ENCODE peak calls at places on chromosomes 6 and 20, in eight cellular contexts. One of them, this sample, is unnamed.

GRCh38 chr20:41261260-41261659 is 56.3 kb downstream of the ZHX3 start:
- ATAC-seq in Right ventricle myocardium superior: no peak
- ATAC-seq in stimulated activated naive CD8-positive, alpha-beta T cell treated with anti-CD3 and anti-CD28 coated beads, Interleukin-15, amount 100 ng/mL, for 72 hours: no peak
- ATAC-seq in activated naive CD8-positive, alpha-beta T cell treated with anti-CD3 and anti-CD28 coated beads, Interleukin-2, amount 10 ng/mL, durations not matched to agents 7 days and 5 days: no peak
- ATAC-seq in esophagus mucosa: no peak
- ATAC-seq in upper lobe of right lung: no peak
- ATAC-seq in HCT116: no peak
- ATAC-seq in RWPE2: peak; percentile 13
- ATAC-seq in this sample: no peak

GRCh38 chr6:79604583-79605037 is 26.5 kb upstream of the SH3BGRL2 start:
- ATAC-seq in esophagus mucosa: peak; percentile 14
- ATAC-seq in Right ventricle myocardium superior: no peak
- ATAC-seq in upper lobe of right lung: no peak
- ATAC-seq in activated naive CD8-positive, alpha-beta T cell treated with anti-CD3 and anti-CD28 coated beads, Interleukin-2, amount 10 ng/mL, durations not matched to agents 7 days and 5 days: no peak
- ATAC-seq in stimulated activated naive CD8-positive, alpha-beta T cell treated with anti-CD3 and anti-CD28 coated beads, Interleukin-15, amount 100 ng/mL, for 72 hours: no peak
- ATAC-seq in RWPE2: peak; percentile 37
- ATAC-seq in HCT116: no peak
- ATAC-seq in this sample: no peak

GRCh38 chr20:57265649-57266250 is 691 bp downstream of the BMP7 start:
- ATAC-seq in RWPE2: peak; percentile 15
- ATAC-seq in esophagus mucosa: peak; percentile 39
- ATAC-seq in upper lobe of right lung: no peak
- ATAC-seq in HCT116: peak; percentile 68
- ATAC-seq in activated naive CD8-positive, alpha-beta T cell treated with anti-CD3 and anti-CD28 coated beads, Interleukin-2, amount 10 ng/mL, durations not matched to agents 7 days and 5 days: no peak
- ATAC-seq in stimulated activated naive CD8-positive, alpha-beta T cell treated with anti-CD3 and anti-CD28 coated beads, Interleukin-15, amount 100 ng/mL, for 72 hours: peak; percentile 5
- ATAC-seq in Right ventricle myocardium superior: peak; percentile 61
- ATAC-seq in this sample: no peak

GRCh38 chr20:22555791-22556564 is 28.4 kb downstream of the FOXA2 start:
- ATAC-seq in RWPE2: no peak
- ATAC-seq in stimulated activated naive CD8-positive, alpha-beta T cell treated with anti-CD3 and anti-CD28 coated beads, Interleukin-15, amount 100 ng/mL, for 72 hours: no peak
- ATAC-seq in activated naive CD8-positive, alpha-beta T cell treated with anti-CD3 and anti-CD28 coated beads, Interleukin-2, amount 10 ng/mL, durations not matched to agents 7 days and 5 days: no peak
- ATAC-seq in esophagus mucosa: no peak
- ATAC-seq in upper lobe of right lung: peak; percentile 45
- ATAC-seq in HCT116: no peak
- ATAC-seq in Right ventricle myocardium superior: no peak
- ATAC-seq in this sample: no peak

GRCh38 chr20:50710492-50711063 is 19.2 kb upstream of the RIPOR3 start:
- ATAC-seq in RWPE2: peak; percentile 63
- ATAC-seq in activated naive CD8-positive, alpha-beta T cell treated with anti-CD3 and anti-CD28 coated beads, Interleukin-2, amount 10 ng/mL, durations not matched to agents 7 days and 5 days: no peak
- ATAC-seq in esophagus mucosa: peak; percentile 52
- ATAC-seq in Right ventricle myocardium superior: no peak
- ATAC-seq in stimulated activated naive CD8-positive, alpha-beta T cell treated with anti-CD3 and anti-CD28 coated beads, Interleukin-15, amount 100 ng/mL, for 72 hours: no peak
- ATAC-seq in HCT116: no peak
- ATAC-seq in upper lobe of right lung: peak; percentile 50
- ATAC-seq in this sample: no peak

GRCh38 chr6:168866534-168866933 is 387.1 kb downstream of the THBS2 start:
- ATAC-seq in Right ventricle myocardium superior: peak; percentile 25
- ATAC-seq in esophagus mucosa: peak; percentile 50
- ATAC-seq in upper lobe of right lung: peak; percentile 37
- ATAC-seq in stimulated activated naive CD8-positive, alpha-beta T cell treated with anti-CD3 and anti-CD28 coated beads, Interleukin-15, amount 100 ng/mL, for 72 hours: peak; percentile 57
- ATAC-seq in activated naive CD8-positive, alpha-beta T cell treated with anti-CD3 and anti-CD28 coated beads, Interleukin-2, amount 10 ng/mL, durations not matched to agents 7 days and 5 days: no peak
- ATAC-seq in HCT116: no peak
- ATAC-seq in RWPE2: no peak
- ATAC-seq in this sample: peak; percentile 12

GRCh38 chr6:101202975-101203374 is 190.5 kb upstream of the GRIK2 start:
- ATAC-seq in activated naive CD8-positive, alpha-beta T cell treated with anti-CD3 and anti-CD28 coated beads, Interleukin-2, amount 10 ng/mL, durations not matched to agents 7 days and 5 days: no peak
- ATAC-seq in stimulated activated naive CD8-positive, alpha-beta T cell treated with anti-CD3 and anti-CD28 coated beads, Interleukin-15, amount 100 ng/mL, for 72 hours: no peak
- ATAC-seq in upper lobe of right lung: no peak
- ATAC-seq in HCT116: no peak
- ATAC-seq in Right ventricle myocardium superior: no peak
- ATAC-seq in esophagus mucosa: no peak
- ATAC-seq in RWPE2: no peak
- ATAC-seq in this sample: no peak

GRCh38 chr6:21491955-21492354 is 101.6 kb upstream of the SOX4 start:
- ATAC-seq in activated naive CD8-positive, alpha-beta T cell treated with anti-CD3 and anti-CD28 coated beads, Interleukin-2, amount 10 ng/mL, durations not matched to agents 7 days and 5 days: no peak
- ATAC-seq in upper lobe of right lung: no peak
- ATAC-seq in Right ventricle myocardium superior: no peak
- ATAC-seq in stimulated activated naive CD8-positive, alpha-beta T cell treated with anti-CD3 and anti-CD28 coated beads, Interleukin-15, amount 100 ng/mL, for 72 hours: no peak
- ATAC-seq in HCT116: no peak
- ATAC-seq in esophagus mucosa: no peak
- ATAC-seq in RWPE2: no peak
- ATAC-seq in this sample: no peak

GRCh38 chr6:125192610-125192930 is 39.0 kb downstream of the TPD52L1 start:
- ATAC-seq in activated naive CD8-positive, alpha-beta T cell treated with anti-CD3 and anti-CD28 coated beads, Interleukin-2, amount 10 ng/mL, durations not matched to agents 7 days and 5 days: no peak
- ATAC-seq in stimulated activated naive CD8-positive, alpha-beta T cell treated with anti-CD3 and anti-CD28 coated beads, Interleukin-15, amount 100 ng/mL, for 72 hours: peak; percentile 21
- ATAC-seq in upper lobe of right lung: no peak
- ATAC-seq in HCT116: peak; percentile 46
- ATAC-seq in esophagus mucosa: no peak
- ATAC-seq in Right ventricle myocardium superior: no peak
- ATAC-seq in RWPE2: peak; percentile 8
- ATAC-seq in this sample: peak; percentile 19

GRCh38 chr6:142377112-142377848 is 75.5 kb downstream of the ADGRG6 start:
- ATAC-seq in Right ventricle myocardium superior: no peak
- ATAC-seq in stimulated activated naive CD8-positive, alpha-beta T cell treated with anti-CD3 and anti-CD28 coated beads, Interleukin-15, amount 100 ng/mL, for 72 hours: no peak
- ATAC-seq in activated naive CD8-positive, alpha-beta T cell treated with anti-CD3 and anti-CD28 coated beads, Interleukin-2, amount 10 ng/mL, durations not matched to agents 7 days and 5 days: no peak
- ATAC-seq in esophagus mucosa: peak; percentile 83
- ATAC-seq in HCT116: peak; percentile 85
- ATAC-seq in upper lobe of right lung: peak; percentile 33
- ATAC-seq in RWPE2: peak; percentile 81
- ATAC-seq in this sample: no peak

GRCh38 chr6:5763871-5764270 is 242.9 kb downstream of the NRN1 start:
- ATAC-seq in RWPE2: no peak
- ATAC-seq in upper lobe of right lung: no peak
- ATAC-seq in Right ventricle myocardium superior: no peak
- ATAC-seq in HCT116: no peak
- ATAC-seq in activated naive CD8-positive, alpha-beta T cell treated with anti-CD3 and anti-CD28 coated beads, Interleukin-2, amount 10 ng/mL, durations not matched to agents 7 days and 5 days: no peak
- ATAC-seq in esophagus mucosa: no peak
- ATAC-seq in stimulated activated naive CD8-positive, alpha-beta T cell treated with anti-CD3 and anti-CD28 coated beads, Interleukin-15, amount 100 ng/mL, for 72 hours: no peak
- ATAC-seq in this sample: no peak

GRCh38 chr6:150199241-150199640 is 56.4 kb downstream of the PPP1R14C start:
- ATAC-seq in RWPE2: peak; percentile 40
- ATAC-seq in activated naive CD8-positive, alpha-beta T cell treated with anti-CD3 and anti-CD28 coated beads, Interleukin-2, amount 10 ng/mL, durations not matched to agents 7 days and 5 days: no peak
- ATAC-seq in upper lobe of right lung: no peak
- ATAC-seq in esophagus mucosa: no peak
- ATAC-seq in Right ventricle myocardium superior: peak; percentile 48
- ATAC-seq in HCT116: no peak
- ATAC-seq in stimulated activated naive CD8-positive, alpha-beta T cell treated with anti-CD3 and anti-CD28 coated beads, Interleukin-15, amount 100 ng/mL, for 72 hours: no peak
- ATAC-seq in this sample: no peak

GRCh38 chr6:135073217-135073616 is 18.6 kb upstream of the HBS1L start:
- ATAC-seq in RWPE2: no peak
- ATAC-seq in upper lobe of right lung: no peak
- ATAC-seq in HCT116: no peak
- ATAC-seq in Right ventricle myocardium superior: no peak
- ATAC-seq in activated naive CD8-positive, alpha-beta T cell treated with anti-CD3 and anti-CD28 coated beads, Interleukin-2, amount 10 ng/mL, durations not matched to agents 7 days and 5 days: no peak
- ATAC-seq in stimulated activated naive CD8-positive, alpha-beta T cell treated with anti-CD3 and anti-CD28 coated beads, Interleukin-15, amount 100 ng/mL, for 72 hours: no peak
- ATAC-seq in esophagus mucosa: peak; percentile 17
- ATAC-seq in this sample: no peak

GRCh38 chr20:400451-401275 is 7.4 kb upstream of the RBCK1 start:
- ATAC-seq in upper lobe of right lung: peak; percentile 51
- ATAC-seq in RWPE2: peak; percentile 26
- ATAC-seq in HCT116: peak; percentile 81
- ATAC-seq in stimulated activated naive CD8-positive, alpha-beta T cell treated with anti-CD3 and anti-CD28 coated beads, Interleukin-15, amount 100 ng/mL, for 72 hours: peak; percentile 51
- ATAC-seq in Right ventricle myocardium superior: no peak
- ATAC-seq in activated naive CD8-positive, alpha-beta T cell treated with anti-CD3 and anti-CD28 coated beads, Interleukin-2, amount 10 ng/mL, durations not matched to agents 7 days and 5 days: no peak
- ATAC-seq in esophagus mucosa: peak; percentile 40
- ATAC-seq in this sample: peak; percentile 28

GRCh38 chr20:7540018-7540417 is 400.2 kb downstream of the HAO1 start:
- ATAC-seq in RWPE2: no peak
- ATAC-seq in Right ventricle myocardium superior: no peak
- ATAC-seq in HCT116: no peak
- ATAC-seq in esophagus mucosa: no peak
- ATAC-seq in upper lobe of right lung: no peak
- ATAC-seq in stimulated activated naive CD8-positive, alpha-beta T cell treated with anti-CD3 and anti-CD28 coated beads, Interleukin-15, amount 100 ng/mL, for 72 hours: no peak
- ATAC-seq in activated naive CD8-positive, alpha-beta T cell treated with anti-CD3 and anti-CD28 coated beads, Interleukin-2, amount 10 ng/mL, durations not matched to agents 7 days and 5 days: no peak
- ATAC-seq in this sample: no peak

GRCh38 chr6:20790032-20790791 is 256.0 kb downstream of the CDKAL1 start:
- ATAC-seq in RWPE2: no peak
- ATAC-seq in stimulated activated naive CD8-positive, alpha-beta T cell treated with anti-CD3 and anti-CD28 coated beads, Interleukin-15, amount 100 ng/mL, for 72 hours: peak; percentile 48
- ATAC-seq in activated naive CD8-positive, alpha-beta T cell treated with anti-CD3 and anti-CD28 coated beads, Interleukin-2, amount 10 ng/mL, durations not matched to agents 7 days and 5 days: no peak
- ATAC-seq in upper lobe of right lung: no peak
- ATAC-seq in Right ventricle myocardium superior: no peak
- ATAC-seq in esophagus mucosa: no peak
- ATAC-seq in HCT116: no peak
- ATAC-seq in this sample: peak; percentile 63

GRCh38 chr6:23174781-23175361 is 605.5 kb downstream of the HDGFL1 start:
- ATAC-seq in RWPE2: peak; percentile 95
- ATAC-seq in esophagus mucosa: peak; percentile 29
- ATAC-seq in Right ventricle myocardium superior: no peak
- ATAC-seq in stimulated activated naive CD8-positive, alpha-beta T cell treated with anti-CD3 and anti-CD28 coated beads, Interleukin-15, amount 100 ng/mL, for 72 hours: peak; percentile 33
- ATAC-seq in upper lobe of right lung: no peak
- ATAC-seq in HCT116: peak; percentile 78
- ATAC-seq in activated naive CD8-positive, alpha-beta T cell treated with anti-CD3 and anti-CD28 coated beads, Interleukin-2, amount 10 ng/mL, durations not matched to agents 7 days and 5 days: no peak
- ATAC-seq in this sample: peak; percentile 24

GRCh38 chr20:53738039-53738944 is 144.7 kb upstream of the ZNF217 start:
- ATAC-seq in Right ventricle myocardium superior: peak; percentile 84
- ATAC-seq in esophagus mucosa: peak; percentile 75
- ATAC-seq in upper lobe of right lung: peak; percentile 93
- ATAC-seq in RWPE2: peak; percentile 76
- ATAC-seq in HCT116: peak; percentile 59
- ATAC-seq in activated naive CD8-positive, alpha-beta T cell treated with anti-CD3 and anti-CD28 coated beads, Interleukin-2, amount 10 ng/mL, durations not matched to agents 7 days and 5 days: no peak
- ATAC-seq in stimulated activated naive CD8-positive, alpha-beta T cell treated with anti-CD3 and anti-CD28 coated beads, Interleukin-15, amount 100 ng/mL, for 72 hours: no peak
- ATAC-seq in this sample: no peak

GRCh38 chr6:156359912-156360311 is 417.3 kb upstream of the ARID1B start:
- ATAC-seq in upper lobe of right lung: no peak
- ATAC-seq in HCT116: peak; percentile 47
- ATAC-seq in activated naive CD8-positive, alpha-beta T cell treated with anti-CD3 and anti-CD28 coated beads, Interleukin-2, amount 10 ng/mL, durations not matched to agents 7 days and 5 days: no peak
- ATAC-seq in stimulated activated naive CD8-positive, alpha-beta T cell treated with anti-CD3 and anti-CD28 coated beads, Interleukin-15, amount 100 ng/mL, for 72 hours: no peak
- ATAC-seq in Right ventricle myocardium superior: no peak
- ATAC-seq in esophagus mucosa: no peak
- ATAC-seq in RWPE2: no peak
- ATAC-seq in this sample: no peak

GRCh38 chr20:64200740-64201139 is 36.5 kb downstream of the MYT1 start:
- ATAC-seq in RWPE2: no peak
- ATAC-seq in activated naive CD8-positive, alpha-beta T cell treated with anti-CD3 and anti-CD28 coated beads, Interleukin-2, amount 10 ng/mL, durations not matched to agents 7 days and 5 days: no peak
- ATAC-seq in Right ventricle myocardium superior: no peak
- ATAC-seq in HCT116: no peak
- ATAC-seq in stimulated activated naive CD8-positive, alpha-beta T cell treated with anti-CD3 and anti-CD28 coated beads, Interleukin-15, amount 100 ng/mL, for 72 hours: no peak
- ATAC-seq in esophagus mucosa: no peak
- ATAC-seq in upper lobe of right lung: no peak
- ATAC-seq in this sample: no peak

GRCh38 chr20:16293590-16293989 is 279.7 kb downstream of the KIF16B start:
- ATAC-seq in activated naive CD8-positive, alpha-beta T cell treated with anti-CD3 and anti-CD28 coated beads, Interleukin-2, amount 10 ng/mL, durations not matched to agents 7 days and 5 days: no peak
- ATAC-seq in esophagus mucosa: no peak
- ATAC-seq in upper lobe of right lung: no peak
- ATAC-seq in stimulated activated naive CD8-positive, alpha-beta T cell treated with anti-CD3 and anti-CD28 coated beads, Interleukin-15, amount 100 ng/mL, for 72 hours: no peak
- ATAC-seq in Right ventricle myocardium superior: no peak
- ATAC-seq in HCT116: no peak
- ATAC-seq in RWPE2: peak; percentile 96
- ATAC-seq in this sample: no peak

GRCh38 chr6:31472259-31472658 is 25.7 kb upstream of the MICB start:
- ATAC-seq in HCT116: no peak
- ATAC-seq in stimulated activated naive CD8-positive, alpha-beta T cell treated with anti-CD3 and anti-CD28 coated beads, Interleukin-15, amount 100 ng/mL, for 72 hours: peak; percentile 34
- ATAC-seq in upper lobe of right lung: no peak
- ATAC-seq in esophagus mucosa: no peak
- ATAC-seq in Right ventricle myocardium superior: no peak
- ATAC-seq in activated naive CD8-positive, alpha-beta T cell treated with anti-CD3 and anti-CD28 coated beads, Interleukin-2, amount 10 ng/mL, durations not matched to agents 7 days and 5 days: no peak
- ATAC-seq in RWPE2: no peak
- ATAC-seq in this sample: peak; percentile 82

GRCh38 chr6:298233-299049 is 6.2 kb downstream of the DUSP22 start:
- ATAC-seq in upper lobe of right lung: peak; percentile 66
- ATAC-seq in activated naive CD8-positive, alpha-beta T cell treated with anti-CD3 and anti-CD28 coated beads, Interleukin-2, amount 10 ng/mL, durations not matched to agents 7 days and 5 days: no peak
- ATAC-seq in HCT116: no peak
- ATAC-seq in esophagus mucosa: no peak
- ATAC-seq in RWPE2: no peak
- ATAC-seq in Right ventricle myocardium superior: peak; percentile 30
- ATAC-seq in stimulated activated naive CD8-positive, alpha-beta T cell treated with anti-CD3 and anti-CD28 coated beads, Interleukin-15, amount 100 ng/mL, for 72 hours: no peak
- ATAC-seq in this sample: no peak

GRCh38 chr6:154521412-154521811 is 10.9 kb upstream of the CNKSR3 start:
- ATAC-seq in stimulated activated naive CD8-positive, alpha-beta T cell treated with anti-CD3 and anti-CD28 coated beads, Interleukin-15, amount 100 ng/mL, for 72 hours: no peak
- ATAC-seq in esophagus mucosa: no peak
- ATAC-seq in activated naive CD8-positive, alpha-beta T cell treated with anti-CD3 and anti-CD28 coated beads, Interleukin-2, amount 10 ng/mL, durations not matched to agents 7 days and 5 days: no peak
- ATAC-seq in HCT116: no peak
- ATAC-seq in Right ventricle myocardium superior: no peak
- ATAC-seq in upper lobe of right lung: no peak
- ATAC-seq in RWPE2: no peak
- ATAC-seq in this sample: no peak

GRCh38 chr6:105633814-105634213 is 230.9 kb upstream of the PREP start:
- ATAC-seq in Right ventricle myocardium superior: no peak
- ATAC-seq in stimulated activated naive CD8-positive, alpha-beta T cell treated with anti-CD3 and anti-CD28 coated beads, Interleukin-15, amount 100 ng/mL, for 72 hours: peak; percentile 58
- ATAC-seq in esophagus mucosa: no peak
- ATAC-seq in upper lobe of right lung: no peak
- ATAC-seq in HCT116: no peak
- ATAC-seq in activated naive CD8-positive, alpha-beta T cell treated with anti-CD3 and anti-CD28 coated beads, Interleukin-2, amount 10 ng/mL, durations not matched to agents 7 days and 5 days: no peak
- ATAC-seq in RWPE2: no peak
- ATAC-seq in this sample: peak; percentile 76

GRCh38 chr6:31958412-31958740 is 395 bp downstream of the NELFE start:
- ATAC-seq in activated naive CD8-positive, alpha-beta T cell treated with anti-CD3 and anti-CD28 coated beads, Interleukin-2, amount 10 ng/mL, durations not matched to agents 7 days and 5 days: no peak
- ATAC-seq in esophagus mucosa: peak; percentile 32
- ATAC-seq in HCT116: peak; percentile 20
- ATAC-seq in stimulated activated naive CD8-positive, alpha-beta T cell treated with anti-CD3 and anti-CD28 coated beads, Interleukin-15, amount 100 ng/mL, for 72 hours: no peak
- ATAC-seq in Right ventricle myocardium superior: peak; percentile 13
- ATAC-seq in RWPE2: peak; percentile 2
- ATAC-seq in upper lobe of right lung: peak; percentile 1
- ATAC-seq in this sample: no peak

GRCh38 chr6:87907521-87907920 is 140.1 kb upstream of the SPACA1 start:
- ATAC-seq in Right ventricle myocardium superior: no peak
- ATAC-seq in stimulated activated naive CD8-positive, alpha-beta T cell treated with anti-CD3 and anti-CD28 coated beads, Interleukin-15, amount 100 ng/mL, for 72 hours: peak; percentile 90
- ATAC-seq in esophagus mucosa: peak; percentile 18
- ATAC-seq in activated naive CD8-positive, alpha-beta T cell treated with anti-CD3 and anti-CD28 coated beads, Interleukin-2, amount 10 ng/mL, durations not matched to agents 7 days and 5 days: peak; percentile 76
- ATAC-seq in upper lobe of right lung: peak; percentile 30
- ATAC-seq in HCT116: no peak
- ATAC-seq in RWPE2: peak; percentile 40
- ATAC-seq in this sample: peak; percentile 83

GRCh38 chr20:831251-831650 is 2.3 kb upstream of the FAM110A start:
- ATAC-seq in activated naive CD8-positive, alpha-beta T cell treated with anti-CD3 and anti-CD28 coated beads, Interleukin-2, amount 10 ng/mL, durations not matched to agents 7 days and 5 days: no peak
- ATAC-seq in RWPE2: no peak
- ATAC-seq in Right ventricle myocardium superior: no peak
- ATAC-seq in esophagus mucosa: no peak
- ATAC-seq in stimulated activated naive CD8-positive, alpha-beta T cell treated with anti-CD3 and anti-CD28 coated beads, Interleukin-15, amount 100 ng/mL, for 72 hours: no peak
- ATAC-seq in upper lobe of right lung: no peak
- ATAC-seq in HCT116: no peak
- ATAC-seq in this sample: no peak

GRCh38 chr20:57560554-57561355 is at the start of gene PCK1:
- ATAC-seq in RWPE2: peak; percentile 75
- ATAC-seq in activated naive CD8-positive, alpha-beta T cell treated with anti-CD3 and anti-CD28 coated beads, Interleukin-2, amount 10 ng/mL, durations not matched to agents 7 days and 5 days: no peak
- ATAC-seq in Right ventricle myocardium superior: peak; percentile 82
- ATAC-seq in upper lobe of right lung: no peak
- ATAC-seq in HCT116: peak; percentile 55
- ATAC-seq in esophagus mucosa: peak; percentile 76
- ATAC-seq in stimulated activated naive CD8-positive, alpha-beta T cell treated with anti-CD3 and anti-CD28 coated beads, Interleukin-15, amount 100 ng/mL, for 72 hours: no peak
- ATAC-seq in this sample: no peak

This sample was measured in activated T-helper 17 cell treated with anti-CD3 and anti-CD28 coated beads, Interleukin-2, amount 50 U/mL, for 72 hours.